ENCODE peak calls at places on chromosomes 3 and 15, in eight cellular contexts. J, B, D, A, T, O, X and M are unnamed samples.
A peak's percentile ranks its signal among the peaks of the same experiment; 100 is the strongest.

GRCh38 chr15:90020041-90020735 is 19.1 kb downstream of the ZNF710 start:
- DNase-seq in B (no peak), A (peak; percentile 40), J (no peak), O (no peak), T (no peak), D (no peak), X (no peak), M (no peak)

GRCh38 chr15:89680282-89680873 is 1.2 kb upstream of the PLIN1 start:
- DNase-seq in A (peak; percentile 67), X (peak; percentile 97), J (no peak), B (peak; percentile 55), T (no peak), D (no peak), O (no peak), M (peak; percentile 85)

GRCh38 chr3:32140943-32141342 is 34.5 kb downstream of the GPD1L start:
- DNase-seq in B (no peak), J (no peak), A (no peak), D (no peak), T (no peak), O (no peak), X (no peak), M (no peak)

GRCh38 chr15:90364251-90364650 is 12.2 kb downstream of the ZNF774 start:
- DNase-seq in J (no peak), D (no peak), O (no peak), T (no peak), A (no peak), X (peak; percentile 32), B (no peak), M (no peak)

GRCh38 chr15:79408041-79408440 is 24.1 kb upstream of the MINAR1 start:
- DNase-seq in J (no peak), T (no peak), B (no peak), D (no peak), X (no peak), O (no peak), A (no peak), M (no peak)

GRCh38 chr3:68090571-68090970 is 436.2 kb upstream of the SUCLG2 start:
- DNase-seq in B (no peak), T (no peak), A (no peak), O (no peak), J (no peak), D (no peak), X (no peak), M (no peak)

GRCh38 chr3:50347187-50347813 is 1.8 kb upstream of the ZMYND10 start:
- DNase-seq in X (peak; percentile 65), J (peak; percentile 66), B (peak; percentile 62), A (peak; percentile 56), O (peak; percentile 81), T (peak; percentile 77), D (peak; percentile 77), M (peak; percentile 74)

GRCh38 chr15:35397027-35397426 is 148.9 kb downstream of the DPH6 start:
- DNase-seq in J (no peak), A (no peak), O (no peak), X (no peak), B (no peak), T (no peak), D (no peak), M (no peak)

GRCh38 chr15:77634266-77634962 is 1.7 kb upstream of the LINGO1 start:
- DNase-seq in T (peak; percentile 73), A (peak; percentile 15), D (peak; percentile 79), X (peak; percentile 46), J (peak; percentile 8), B (peak; percentile 84), O (peak; percentile 83), M (peak; percentile 74)

GRCh38 chr3:57985176-57985976 is 22.8 kb upstream of the FLNB start:
- DNase-seq in J (no peak), O (no peak), A (no peak), D (no peak), T (no peak), B (no peak), X (no peak), M (no peak)

GRCh38 chr15:56871180-56871579 is 47.3 kb upstream of the TCF12 start:
- DNase-seq in J (no peak), B (peak; percentile 53), D (no peak), O (peak; percentile 28), X (peak; percentile 77), T (no peak), A (no peak), M (peak; percentile 84)

GRCh38 chr3:126781889-126782491 is 78.0 kb downstream of the CHCHD6 start:
- DNase-seq in J (no peak), T (no peak), A (no peak), B (no peak), X (peak; percentile 87), O (no peak), D (peak; percentile 4), M (no peak)

GRCh38 chr3:141191097-141191749 is 40.4 kb upstream of the PXYLP1 start:
- DNase-seq in O (peak; percentile 12), A (no peak), J (no peak), B (no peak), D (no peak), T (no peak), X (peak; percentile 3), M (peak; percentile 8)

GRCh38 chr3:33957176-33957575 is 158.7 kb downstream of the PDCD6IP start:
- DNase-seq in O (no peak), D (no peak), A (no peak), B (no peak), J (no peak), X (no peak), T (no peak), M (no peak)

GRCh38 chr15:74025436-74025835 is 30.9 kb downstream of the PML start:
- DNase-seq in B (no peak), A (no peak), O (no peak), J (no peak), X (no peak), T (no peak), D (no peak), M (no peak)

GRCh38 chr3:30124435-30125390 is 481.7 kb upstream of the TGFBR2 start:
- DNase-seq in X (no peak), T (no peak), D (peak; percentile 63), J (no peak), B (no peak), O (peak; percentile 0), A (no peak), M (peak; percentile 7)

GRCh38 chr3:197021231-197021630 is 8.4 kb downstream of the MELTF start:
- DNase-seq in A (no peak), X (no peak), O (no peak), J (no peak), D (no peak), B (no peak), T (peak; percentile 39), M (no peak)

GRCh38 chr3:160981217-160981938 is 123.8 kb downstream of the B3GALNT1 start:
- DNase-seq in D (no peak), A (peak; percentile 40), J (no peak), T (no peak), O (no peak), B (no peak), X (no peak), M (no peak)

GRCh38 chr3:37861540-37862051 is at the start of gene CTDSPL:
- DNase-seq in B (peak; percentile 31), O (peak; percentile 54), X (peak; percentile 59), A (peak; percentile 17), J (no peak), T (peak; percentile 74), D (peak; percentile 76), M (peak; percentile 12)

GRCh38 chr3:49378249-49378899 is 20.2 kb upstream of the GPX1 start:
- DNase-seq in B (no peak), T (peak; percentile 49), J (no peak), O (no peak), D (no peak), A (no peak), X (peak; percentile 61), M (no peak)

GRCh38 chr3:62539762-62540161 is 166.4 kb upstream of the FEZF2 start:
- DNase-seq in D (no peak), J (no peak), O (no peak), A (no peak), B (no peak), X (no peak), T (no peak), M (no peak)

GRCh38 chr15:100043069-100043641 is 298.6 kb downstream of the ADAMTS17 start:
- DNase-seq in D (no peak), A (no peak), B (peak; percentile 42), X (peak; percentile 55), J (no peak), O (peak; percentile 59), T (no peak), M (peak; percentile 16)

GRCh38 chr15:79475312-79475711 is 43.2 kb downstream of the MINAR1 start:
- DNase-seq in D (no peak), A (no peak), O (no peak), T (no peak), B (no peak), X (peak; percentile 22), J (no peak), M (no peak)

GRCh38 chr3:103909395-103909794 is 1457.3 kb upstream of the ALCAM start:
- DNase-seq in A (no peak), B (no peak), D (no peak), J (no peak), T (no peak), X (no peak), O (no peak), M (no peak)

GRCh38 chr3:12907296-12907695 is 65.9 kb upstream of the RPL32 start:
- DNase-seq in B (no peak), T (no peak), D (no peak), O (no peak), X (no peak), A (no peak), J (no peak), M (no peak)

GRCh38 chr3:58556761-58557181 is 19.8 kb upstream of the ACOX2 start:
- DNase-seq in D (no peak), X (no peak), A (no peak), J (no peak), T (no peak), O (no peak), B (no peak), M (no peak)

GRCh38 chr15:40081691-40082194 is 26.9 kb downstream of the BMF start:
- DNase-seq in O (no peak), J (no peak), X (peak; percentile 85), A (peak; percentile 88), B (peak; percentile 32), T (peak; percentile 84), D (peak; percentile 86), M (peak; percentile 94)

GRCh38 chr3:196268270-196269163 is 19.0 kb downstream of the PCYT1A start:
- DNase-seq in T (no peak), B (peak; percentile 59), D (no peak), J (no peak), A (no peak), O (no peak), X (peak; percentile 78), M (no peak)

GRCh38 chr15:95825198-95825597 is 505.3 kb upstream of the NR2F2 start:
- DNase-seq in J (no peak), B (no peak), O (no peak), A (no peak), X (no peak), T (no peak), D (no peak), M (no peak)

GRCh38 chr15:73870700-73871408 is 2.5 kb upstream of the TBC1D21 start:
- DNase-seq in D (peak; percentile 54), B (peak; percentile 7), A (no peak), O (no peak), J (no peak), X (no peak), T (peak; percentile 88), M (peak; percentile 25)

GRCh38 chr3:38003371-38003816 is 12.8 kb downstream of the VILL start:
- DNase-seq in B (peak; percentile 58), D (peak; percentile 76), A (peak; percentile 46), J (peak; percentile 43), X (peak; percentile 28), O (peak; percentile 41), T (peak; percentile 81), M (peak; percentile 62)

GRCh38 chr3:157376596-157377300 is 59.9 kb upstream of the PTX3 start:
- DNase-seq in A (no peak), X (no peak), B (no peak), J (no peak), O (no peak), T (no peak), D (no peak), M (no peak)

GRCh38 chr15:25345943-25346342 is 92.9 kb downstream of the UBE3A start:
- DNase-seq in B (no peak), A (peak; percentile 22), J (no peak), D (peak; percentile 50), T (peak; percentile 75), O (peak; percentile 4), X (peak; percentile 15), M (no peak)

GRCh38 chr3:30894521-30895289 is at the start of gene GADL1:
- DNase-seq in J (no peak), A (peak; percentile 0), O (peak; percentile 36), B (peak; percentile 10), X (peak; percentile 33), T (peak; percentile 50), D (peak; percentile 77), M (no peak)